ENCODE peak calls at places on chromosome 3, in four cellular contexts. L is body of pancreas, I is heart left ventricle, Q is ovary. D is an unnamed sample.

GRCh38 chr3:85875589-85875988 is 916.8 kb downstream of the CADM2 start:
- DNase-seq in L (no peak), I (no peak), Q (no peak), D (no peak)

GRCh38 chr3:80263260-80263659 is 495.5 kb upstream of the ROBO1 start:
- DNase-seq in L (no peak), I (no peak), Q (no peak), D (no peak)

GRCh38 chr3:110799236-110799635 is 272.4 kb upstream of the NECTIN3 start:
- DNase-seq in L (no peak), I (no peak), Q (no peak), D (peak)

GRCh38 chr3:52714335-52715302 is 8.7 kb downstream of the SPCS1 start:
- DNase-seq in L (peak), I (no peak), Q (no peak), D (no peak)

GRCh38 chr3:46280105-46280797 is 38.0 kb downstream of the CCR3 start:
- DNase-seq in L (peak), I (no peak), Q (no peak), D (peak)

GRCh38 chr3:41690766-41691563 is 270.9 kb downstream of the ULK4 start:
- DNase-seq in L (peak), I (no peak), Q (no peak), D (no peak)

GRCh38 chr3:164962610-164963009 is 115.7 kb downstream of the SI start:
- DNase-seq in L (no peak), I (no peak), Q (no peak), D (no peak)

GRCh38 chr3:112074616-112075497 is 11.3 kb upstream of the C3orf52 start:
- DNase-seq in L (peak), I (no peak), Q (no peak), D (peak)

GRCh38 chr3:159852821-159853505 is 135.7 kb upstream of the IL12A start:
- DNase-seq in L (no peak), I (peak), Q (peak), D (no peak)

GRCh38 chr3:15263120-15263519 is 57.1 kb downstream of the CAPN7 start:
- DNase-seq in L (no peak), I (no peak), Q (no peak), D (no peak)

GRCh38 chr3:35296533-35296932 is 342.8 kb upstream of the ARPP21 start:
- DNase-seq in L (no peak), I (no peak), Q (no peak), D (no peak)

GRCh38 chr3:41915353-41915752 is 46.5 kb downstream of the ULK4 start:
- DNase-seq in L (no peak), I (no peak), Q (no peak), D (no peak)

GRCh38 chr3:28912120-28912885 is 368.6 kb upstream of the RBMS3 start:
- DNase-seq in L (no peak), I (no peak), Q (no peak), D (no peak)

GRCh38 chr3:28917895-28918294 is 363.0 kb upstream of the RBMS3 start:
- DNase-seq in L (no peak), I (no peak), Q (no peak), D (no peak)

GRCh38 chr3:28916713-28917499 is 364.0 kb upstream of the RBMS3 start:
- DNase-seq in L (peak), I (no peak), Q (peak), D (no peak)

GRCh38 chr3:28915711-28916481 is 365.0 kb upstream of the RBMS3 start:
- DNase-seq in L (peak), I (no peak), Q (peak), D (peak)
- H3K27ac ChIP-seq in L (no peak), I (peak), Q (peak), D (no peak)

DNA sequence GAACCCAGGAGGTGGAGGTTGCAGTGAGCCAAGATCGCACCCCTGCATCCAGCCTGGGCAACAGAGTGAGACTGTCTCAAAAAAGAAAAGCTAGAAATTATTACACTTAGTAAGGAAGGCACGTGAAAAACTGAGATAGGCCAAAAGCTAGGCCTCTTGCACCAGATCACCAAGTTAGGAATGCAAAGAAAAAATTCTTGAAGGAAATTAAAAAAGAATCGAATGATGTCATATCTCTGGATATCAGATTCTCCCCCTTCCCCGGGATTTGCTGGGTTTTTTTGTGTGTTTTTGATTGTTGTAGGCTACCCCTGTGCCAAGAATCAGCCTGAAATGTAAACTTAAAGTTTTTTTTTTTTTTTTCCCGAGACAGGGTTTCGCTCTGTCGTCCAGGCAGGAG is 17.4 kb downstream of the PTPN23 start:
- DNase-seq in L (no peak), I (no peak), Q (no peak), D (no peak)
- H3K27ac ChIP-seq in L (no peak), I (no peak), Q (no peak), D (no peak)

DNA sequence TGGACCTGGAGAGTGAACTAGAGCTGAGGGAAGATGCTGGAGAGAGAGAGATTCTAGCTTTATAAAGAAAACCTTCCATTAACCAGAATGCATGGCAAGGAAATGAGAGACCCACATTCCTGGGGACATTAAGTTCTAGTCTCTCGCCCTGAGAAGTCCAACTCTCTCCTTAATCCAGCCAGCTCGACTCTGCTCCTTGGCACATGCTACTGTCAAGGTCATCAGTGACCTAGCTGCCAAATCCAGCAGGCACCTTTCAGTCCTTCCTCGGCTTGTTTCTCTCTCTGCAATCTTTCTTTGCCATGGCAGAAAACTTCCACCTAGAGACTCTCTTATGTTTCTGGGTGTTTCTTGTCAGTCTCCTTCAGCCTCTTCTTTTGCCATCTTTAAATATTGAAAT is 40.3 kb downstream of the DGKG start:
- DNase-seq in L (peak), I (no peak), Q (no peak), D (no peak)
- H3K27ac ChIP-seq in L (no peak), I (no peak), Q (no peak), D (peak)

DNA sequence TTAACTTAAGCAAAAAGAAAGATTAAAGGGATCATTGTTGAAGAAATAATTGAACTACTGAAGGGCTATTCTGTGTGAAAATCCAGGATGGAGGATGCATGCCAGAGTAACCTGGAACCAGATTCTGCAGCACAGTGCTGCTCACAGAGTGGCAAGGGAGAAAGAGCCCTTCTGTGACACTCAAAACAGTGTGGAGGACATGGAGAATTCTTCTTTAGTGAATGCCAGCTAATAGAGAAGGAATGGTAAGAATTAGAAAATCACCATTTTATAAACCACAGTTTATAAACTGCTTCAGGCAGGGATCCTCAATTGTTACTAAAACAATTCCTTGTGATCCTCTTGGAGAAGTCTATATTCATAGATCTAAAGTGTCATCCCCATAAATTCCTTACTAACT is 70.4 kb upstream of the ARHGEF26 start:
- DNase-seq in L (no peak), I (no peak), Q (no peak), D (no peak)
- H3K27ac ChIP-seq in L (no peak), I (no peak), Q (no peak), D (no peak)

GRCh38 chr3:126998728-126999127 is 15.8 kb downstream of the PLXNA1 start:
- DNase-seq in L (no peak), I (no peak), Q (no peak), D (no peak)

GRCh38 chr3:126995926-126996512 is 13.1 kb downstream of the PLXNA1 start:
- DNase-seq in L (no peak), I (no peak), Q (no peak), D (no peak)

GRCh38 chr3:126998320-126998719 is 15.4 kb downstream of the PLXNA1 start:
- DNase-seq in L (no peak), I (no peak), Q (no peak), D (no peak)

GRCh38 chr3:126996905-126997304 is 14.0 kb downstream of the PLXNA1 start:
- DNase-seq in L (no peak), I (no peak), Q (no peak), D (no peak)

DNA sequence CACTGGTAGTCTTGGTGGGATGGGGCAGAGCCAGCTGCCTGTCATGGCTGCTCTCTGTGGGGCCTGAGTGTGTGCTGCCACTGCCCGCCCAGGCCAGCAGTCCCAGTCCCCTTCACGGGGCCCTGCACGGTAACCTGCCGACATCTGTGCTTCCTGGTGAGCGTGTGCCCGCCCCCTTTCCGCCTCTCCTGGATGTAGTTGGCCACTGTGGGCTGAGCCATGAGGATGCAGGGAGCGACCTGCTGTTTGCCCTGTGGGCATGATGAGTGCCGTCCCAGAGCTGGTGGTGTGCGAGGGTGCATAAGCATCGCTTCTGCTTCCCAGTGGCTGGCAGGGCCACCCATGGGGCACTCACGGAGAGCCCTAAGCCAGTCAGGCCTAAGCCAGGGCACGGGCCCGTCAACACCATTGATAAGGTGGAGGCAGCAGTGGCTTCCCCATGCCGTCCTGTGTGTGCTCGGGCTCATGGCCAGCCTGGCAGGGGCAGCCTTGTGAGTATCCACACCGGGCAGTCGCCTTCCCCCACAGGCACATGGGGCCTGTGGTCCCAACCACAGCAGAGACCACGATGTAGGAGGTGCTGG is 14.6 kb downstream of the PLXNA1 start:
- DNase-seq in L (no peak), I (no peak), Q (no peak), D (no peak)
- H3K27ac ChIP-seq in L (no peak), I (no peak), Q (no peak), D (no peak)

GRCh38 chr3:171190668-171191067 is 164.1 kb upstream of the SLC2A2 start:
- DNase-seq in L (no peak), I (no peak), Q (no peak), D (no peak)
- H3K27ac ChIP-seq in L (no peak), I (no peak), Q (no peak), D (no peak)

DNA sequence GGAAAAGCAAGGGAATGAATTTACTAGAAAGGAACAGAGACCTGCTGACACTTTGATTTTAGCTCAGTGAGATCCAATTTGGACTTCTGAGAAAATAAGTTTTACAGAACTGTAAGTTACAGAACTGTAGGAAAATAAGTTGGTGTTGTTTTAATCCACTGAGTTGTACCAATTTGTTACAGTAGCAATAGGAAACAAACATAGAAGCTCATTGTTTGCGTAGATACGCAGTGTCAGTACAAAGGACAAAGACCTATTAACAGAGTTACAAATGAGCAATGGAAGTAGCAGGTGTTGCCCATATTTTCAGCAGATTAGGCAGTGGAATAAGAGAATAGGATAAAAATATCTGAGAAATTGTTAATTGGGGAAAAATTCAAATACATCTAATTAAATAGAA is 385.8 kb upstream of the CNTN6 start:
- DNase-seq in L (no peak), I (no peak), Q (no peak), D (no peak)
- H3K27ac ChIP-seq in L (no peak), I (no peak), Q (no peak), D (no peak)

DNA sequence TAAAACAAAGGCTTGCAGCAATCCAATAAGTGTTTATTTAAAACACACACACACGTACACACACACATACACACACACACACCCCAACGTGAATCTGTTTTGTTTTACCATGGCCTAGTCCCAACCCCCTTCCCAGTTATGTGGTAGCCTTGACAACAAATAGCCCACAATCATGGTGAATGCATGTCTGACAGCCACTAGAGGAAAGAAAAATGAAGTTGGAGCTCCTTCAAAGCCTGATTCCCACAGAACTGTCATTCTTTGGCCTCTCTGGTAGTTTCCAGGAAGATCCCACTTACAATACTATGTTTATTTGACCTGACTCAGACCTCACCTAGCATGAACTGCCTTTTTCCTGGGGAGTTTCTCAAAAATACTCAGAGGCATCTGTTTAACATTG is 65.1 kb downstream of the FAIM start:
- DNase-seq in L (no peak), I (no peak), Q (no peak), D (no peak)
- H3K27ac ChIP-seq in L (peak), I (no peak), Q (no peak), D (peak)

DNA sequence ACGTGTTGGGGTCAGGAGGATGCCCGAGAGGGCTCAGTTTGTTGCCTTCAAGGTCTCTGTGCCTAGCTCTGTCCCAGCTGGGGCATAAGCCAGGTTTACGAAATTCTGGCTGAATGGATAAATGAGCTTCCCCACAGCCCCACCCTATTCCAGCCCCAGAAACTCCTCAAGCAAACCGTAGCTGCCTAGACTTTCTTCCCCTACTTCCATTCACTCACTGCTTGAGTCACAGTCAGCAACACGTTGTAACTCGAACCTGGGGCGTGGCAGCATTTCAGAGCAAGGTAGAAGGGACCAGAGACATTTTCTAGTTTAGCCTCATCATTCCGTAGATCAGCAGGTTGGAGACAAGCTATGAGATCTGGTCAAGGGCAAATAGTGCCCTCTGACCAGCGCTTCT is 24.2 kb downstream of the NMNAT3 start:
- DNase-seq in L (no peak), I (no peak), Q (no peak), D (peak)
- H3K27ac ChIP-seq in L (no peak), I (no peak), Q (no peak), D (peak)

D was measured in epithelial cell of prostate.